ENCODE peak calls at places on chromosomes 7 and 10, in six cellular contexts. One of them, this sample, is unnamed.

GRCh38 chr10:133405272-133405671 is 11.3 kb downstream of the MTG1 start:
- DNase-seq in heart right ventricle: no peak
- DNase-seq in epithelial cell of esophagus: no peak
- DNase-seq in astrocyte of the spinal cord: no peak
- DNase-seq in HFF-Myc: no peak
- DNase-seq in cardiac muscle cell: no peak
- DNase-seq in this sample: no peak

GRCh38 chr10:114684822-114685209 is 26.7 kb upstream of the ABLIM1 start:
- DNase-seq in epithelial cell of esophagus: peak
- DNase-seq in astrocyte of the spinal cord: peak
- DNase-seq in HFF-Myc: no peak
- DNase-seq in cardiac muscle cell: no peak
- DNase-seq in heart right ventricle: peak
- DNase-seq in this sample: no peak

GRCh38 chr7:151711906-151712771 is 164.8 kb downstream of the PRKAG2 start:
- DNase-seq in epithelial cell of esophagus: no peak
- DNase-seq in heart right ventricle: no peak
- DNase-seq in cardiac muscle cell: no peak
- DNase-seq in HFF-Myc: no peak
- DNase-seq in astrocyte of the spinal cord: no peak
- DNase-seq in this sample: no peak

GRCh38 chr7:130793855-130794618 is 60.0 kb upstream of the KLF14 start:
- DNase-seq in astrocyte of the spinal cord: peak
- DNase-seq in cardiac muscle cell: no peak
- DNase-seq in heart right ventricle: no peak
- DNase-seq in epithelial cell of esophagus: peak
- DNase-seq in HFF-Myc: no peak
- DNase-seq in this sample: no peak

GRCh38 chr7:30027065-30027456 is 559 bp upstream of the FKBP14 start:
- DNase-seq in epithelial cell of esophagus: peak
- DNase-seq in astrocyte of the spinal cord: no peak
- DNase-seq in heart right ventricle: no peak
- DNase-seq in HFF-Myc: no peak
- DNase-seq in cardiac muscle cell: no peak
- DNase-seq in this sample: peak

GRCh38 chr10:121580276-121581116 is 17.7 kb downstream of the FGFR2 start:
- DNase-seq in astrocyte of the spinal cord: no peak
- DNase-seq in epithelial cell of esophagus: no peak
- DNase-seq in HFF-Myc: no peak
- DNase-seq in cardiac muscle cell: no peak
- DNase-seq in heart right ventricle: no peak
- DNase-seq in this sample: no peak

GRCh38 chr10:78931333-78932083 is 137.3 kb upstream of the ZMIZ1 start:
- DNase-seq in epithelial cell of esophagus: peak
- DNase-seq in HFF-Myc: peak
- DNase-seq in astrocyte of the spinal cord: peak
- DNase-seq in heart right ventricle: peak
- DNase-seq in cardiac muscle cell: no peak
- DNase-seq in this sample: no peak

GRCh38 chr10:70437721-70438120 is 3.8 kb downstream of the NODAL start:
- DNase-seq in astrocyte of the spinal cord: no peak
- DNase-seq in HFF-Myc: no peak
- DNase-seq in heart right ventricle: no peak
- DNase-seq in epithelial cell of esophagus: no peak
- DNase-seq in cardiac muscle cell: no peak
- DNase-seq in this sample: no peak

GRCh38 chr7:877312-878232 is 1.2 kb downstream of the GET4 start:
- DNase-seq in epithelial cell of esophagus: peak
- DNase-seq in HFF-Myc: no peak
- DNase-seq in cardiac muscle cell: no peak
- DNase-seq in astrocyte of the spinal cord: no peak
- DNase-seq in heart right ventricle: peak
- DNase-seq in this sample: no peak

GRCh38 chr7:99143853-99144672 is at the start of gene SMURF1:
- DNase-seq in cardiac muscle cell: peak
- DNase-seq in heart right ventricle: peak
- DNase-seq in astrocyte of the spinal cord: peak
- DNase-seq in epithelial cell of esophagus: peak
- DNase-seq in HFF-Myc: no peak
- DNase-seq in this sample: peak

GRCh38 chr7:92768501-92769360 is 67.6 kb downstream of the CDK6 start:
- DNase-seq in cardiac muscle cell: no peak
- DNase-seq in HFF-Myc: no peak
- DNase-seq in heart right ventricle: no peak
- DNase-seq in epithelial cell of esophagus: peak
- DNase-seq in astrocyte of the spinal cord: no peak
- DNase-seq in this sample: peak

GRCh38 chr7:31263363-31263762 is 77.2 kb downstream of the NEUROD6 start:
- DNase-seq in cardiac muscle cell: no peak
- DNase-seq in heart right ventricle: no peak
- DNase-seq in HFF-Myc: no peak
- DNase-seq in epithelial cell of esophagus: peak
- DNase-seq in astrocyte of the spinal cord: no peak
- DNase-seq in this sample: no peak

GRCh38 chr10:28663576-28664368 is 13.5 kb upstream of the BAMBI start:
- DNase-seq in heart right ventricle: peak
- DNase-seq in cardiac muscle cell: peak
- DNase-seq in astrocyte of the spinal cord: peak
- DNase-seq in epithelial cell of esophagus: peak
- DNase-seq in HFF-Myc: peak
- DNase-seq in this sample: peak

GRCh38 chr7:116630932-116631449 is 41.0 kb upstream of the MET start:
- DNase-seq in astrocyte of the spinal cord: peak
- DNase-seq in epithelial cell of esophagus: peak
- DNase-seq in heart right ventricle: peak
- DNase-seq in cardiac muscle cell: no peak
- DNase-seq in HFF-Myc: peak
- DNase-seq in this sample: no peak

GRCh38 chr7:154649434-154649833 is 353.5 kb downstream of the PAXIP1 start:
- DNase-seq in heart right ventricle: no peak
- DNase-seq in HFF-Myc: no peak
- DNase-seq in astrocyte of the spinal cord: no peak
- DNase-seq in epithelial cell of esophagus: no peak
- DNase-seq in cardiac muscle cell: no peak
- DNase-seq in this sample: no peak

GRCh38 chr7:145156834-145157233 is 321.0 kb upstream of the TPK1 start:
- DNase-seq in astrocyte of the spinal cord: no peak
- DNase-seq in heart right ventricle: no peak
- DNase-seq in cardiac muscle cell: no peak
- DNase-seq in epithelial cell of esophagus: no peak
- DNase-seq in HFF-Myc: no peak
- DNase-seq in this sample: no peak

GRCh38 chr7:27157717-27158431 is 1.4 kb upstream of the HOXA7 start:
- DNase-seq in HFF-Myc: no peak
- DNase-seq in astrocyte of the spinal cord: peak
- DNase-seq in cardiac muscle cell: no peak
- DNase-seq in epithelial cell of esophagus: no peak
- DNase-seq in heart right ventricle: no peak
- DNase-seq in this sample: no peak

GRCh38 chr7:45990276-45990675 is 69.2 kb upstream of the IGFBP3 start:
- DNase-seq in cardiac muscle cell: no peak
- DNase-seq in astrocyte of the spinal cord: no peak
- DNase-seq in heart right ventricle: no peak
- DNase-seq in HFF-Myc: no peak
- DNase-seq in epithelial cell of esophagus: no peak
- DNase-seq in this sample: no peak

GRCh38 chr10:24988831-24989769 is 26.9 kb downstream of the ENKUR start:
- DNase-seq in heart right ventricle: no peak
- DNase-seq in HFF-Myc: no peak
- DNase-seq in astrocyte of the spinal cord: no peak
- DNase-seq in cardiac muscle cell: peak
- DNase-seq in epithelial cell of esophagus: no peak
- DNase-seq in this sample: no peak

GRCh38 chr7:111090834-111091233 is at the start of gene LRRN3:
- DNase-seq in epithelial cell of esophagus: no peak
- DNase-seq in heart right ventricle: peak
- DNase-seq in astrocyte of the spinal cord: peak
- DNase-seq in HFF-Myc: no peak
- DNase-seq in cardiac muscle cell: peak
- DNase-seq in this sample: no peak

GRCh38 chr10:33306126-33306525 is 28.3 kb downstream of the NRP1 start:
- DNase-seq in astrocyte of the spinal cord: peak
- DNase-seq in heart right ventricle: no peak
- DNase-seq in cardiac muscle cell: no peak
- DNase-seq in epithelial cell of esophagus: no peak
- DNase-seq in HFF-Myc: no peak
- DNase-seq in this sample: no peak

GRCh38 chr7:37182011-37182478 is 266.6 kb downstream of the ELMO1 start:
- DNase-seq in epithelial cell of esophagus: peak
- DNase-seq in heart right ventricle: peak
- DNase-seq in cardiac muscle cell: peak
- DNase-seq in astrocyte of the spinal cord: peak
- DNase-seq in HFF-Myc: peak
- DNase-seq in this sample: peak

GRCh38 chr7:82443044-82443800 is at the start of gene CACNA2D1:
- DNase-seq in cardiac muscle cell: peak
- DNase-seq in epithelial cell of esophagus: peak
- DNase-seq in heart right ventricle: peak
- DNase-seq in astrocyte of the spinal cord: peak
- DNase-seq in HFF-Myc: no peak
- DNase-seq in this sample: peak
- TF ChIP-seq CTCF in cardiac muscle cell: no peak
- TF ChIP-seq CTCF in epithelial cell of esophagus: no peak
- TF ChIP-seq CTCF in heart right ventricle: no peak
- TF ChIP-seq CTCF in astrocyte of the spinal cord: no peak
- TF ChIP-seq CTCF in HFF-Myc: no peak
- TF ChIP-seq CTCF in this sample: no peak

DNA sequence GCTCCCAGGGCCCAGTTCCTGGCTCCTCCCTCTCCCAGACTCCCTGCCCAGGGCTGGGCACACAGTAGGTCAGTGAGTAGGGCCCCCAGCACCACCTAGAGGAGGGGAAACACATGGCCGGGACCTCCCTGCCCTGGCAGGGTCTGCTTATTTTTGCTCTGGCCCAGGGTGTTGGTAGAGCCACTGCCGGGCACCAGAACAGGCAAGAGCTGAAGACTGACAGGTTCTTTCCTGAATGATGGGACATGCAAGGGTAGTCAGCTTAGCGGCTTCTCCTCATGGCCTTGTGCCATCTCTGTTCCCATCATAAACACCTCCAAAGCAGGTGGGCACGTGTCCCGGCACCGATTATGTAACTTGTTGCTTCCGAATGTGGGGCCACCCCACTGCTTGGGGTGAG is 86.5 kb downstream of the NEURL1 start:
- DNase-seq in HFF-Myc: no peak
- DNase-seq in astrocyte of the spinal cord: no peak
- DNase-seq in cardiac muscle cell: no peak
- DNase-seq in epithelial cell of esophagus: no peak
- DNase-seq in heart right ventricle: no peak
- DNase-seq in this sample: no peak
- TF ChIP-seq CTCF in HFF-Myc: no peak
- TF ChIP-seq CTCF in astrocyte of the spinal cord: no peak
- TF ChIP-seq CTCF in cardiac muscle cell: no peak
- TF ChIP-seq CTCF in epithelial cell of esophagus: no peak
- TF ChIP-seq CTCF in heart right ventricle: no peak
- TF ChIP-seq CTCF in this sample: no peak

DNA sequence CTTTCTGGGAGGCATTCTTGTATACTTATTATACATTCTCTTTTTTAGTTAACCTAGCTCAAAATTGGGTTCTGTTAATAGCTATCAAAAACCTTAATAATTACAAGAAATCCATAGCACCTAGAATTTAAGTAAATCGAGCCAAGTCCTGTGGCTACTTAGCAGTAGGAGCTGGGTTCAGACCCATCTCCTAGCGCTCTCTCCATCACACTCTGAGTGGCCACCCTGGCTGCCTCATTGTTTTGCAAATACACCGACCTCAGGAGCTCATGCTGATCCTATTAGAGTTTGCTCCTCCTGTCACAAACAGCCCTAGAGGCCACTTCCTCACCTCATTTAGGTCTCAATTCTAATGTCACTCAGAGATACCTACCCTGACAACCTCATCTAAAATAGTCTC is 46.2 kb upstream of the OSBPL3 start:
- DNase-seq in astrocyte of the spinal cord: no peak
- DNase-seq in HFF-Myc: no peak
- DNase-seq in epithelial cell of esophagus: no peak
- DNase-seq in cardiac muscle cell: no peak
- DNase-seq in heart right ventricle: no peak
- DNase-seq in this sample: no peak
- TF ChIP-seq CTCF in astrocyte of the spinal cord: no peak
- TF ChIP-seq CTCF in HFF-Myc: no peak
- TF ChIP-seq CTCF in epithelial cell of esophagus: no peak
- TF ChIP-seq CTCF in cardiac muscle cell: no peak
- TF ChIP-seq CTCF in heart right ventricle: no peak
- TF ChIP-seq CTCF in this sample: no peak

GRCh38 chr10:18599392-18599791 is 52.0 kb downstream of the NSUN6 start:
- DNase-seq in HFF-Myc: no peak
- DNase-seq in heart right ventricle: no peak
- DNase-seq in astrocyte of the spinal cord: no peak
- DNase-seq in epithelial cell of esophagus: no peak
- DNase-seq in cardiac muscle cell: no peak
- DNase-seq in this sample: no peak

DNA sequence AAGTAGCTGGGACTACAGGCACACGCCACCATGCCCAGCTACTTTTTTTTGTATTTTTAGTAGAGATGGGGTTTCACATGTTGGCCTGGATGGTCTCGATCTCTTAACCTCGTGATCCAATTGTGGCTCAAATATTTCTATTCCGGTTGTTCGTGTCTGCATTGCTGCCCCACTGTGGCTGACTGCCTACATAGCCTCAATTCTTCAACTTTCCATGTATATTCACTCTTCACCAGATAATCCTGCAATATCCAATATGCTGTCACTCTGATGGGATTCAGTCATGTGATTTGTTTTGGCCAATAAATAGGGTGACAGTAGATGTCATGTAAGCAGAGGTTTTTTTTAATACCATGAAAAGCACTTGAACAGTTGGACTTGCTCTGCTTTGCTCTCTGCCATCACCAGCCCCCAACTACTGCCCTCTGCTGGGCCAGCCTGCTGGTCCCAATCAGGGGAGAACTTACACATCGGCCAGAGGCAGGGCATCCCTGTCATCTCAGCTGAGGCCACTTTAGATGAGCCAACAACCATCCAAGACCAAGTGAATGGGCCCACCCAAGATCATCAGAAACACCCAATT is 56.7 kb downstream of the NSUN6 start:
- DNase-seq in HFF-Myc: no peak
- DNase-seq in epithelial cell of esophagus: peak
- DNase-seq in cardiac muscle cell: peak
- DNase-seq in heart right ventricle: no peak
- DNase-seq in astrocyte of the spinal cord: no peak
- DNase-seq in this sample: no peak
- TF ChIP-seq CTCF in HFF-Myc: peak
- TF ChIP-seq CTCF in epithelial cell of esophagus: peak
- TF ChIP-seq CTCF in cardiac muscle cell: peak
- TF ChIP-seq CTCF in heart right ventricle: peak
- TF ChIP-seq CTCF in astrocyte of the spinal cord: peak
- TF ChIP-seq CTCF in this sample: no peak